ENCODE peak calls at places on chromosome 6, in four cellular contexts. L is A549, O is IMR-90, I is GM12878. C is an unnamed sample.

GRCh38 chr6:21341910-21342309 is 251.6 kb upstream of the SOX4 start:
- DNase-seq in L (no peak), O (no peak), I (no peak), C (no peak)

GRCh38 chr6:158033751-158034702 is 52.4 kb downstream of the SYNJ2 start:
- DNase-seq in L (no peak), O (no peak), I (no peak), C (no peak)

GRCh38 chr6:110537208-110538123 is 61.1 kb upstream of the SLC22A16 start:
- DNase-seq in L (peak), O (peak), I (no peak), C (no peak)

GRCh38 chr6:136775548-136775947 is 16.7 kb downstream of the MAP3K5 start:
- DNase-seq in L (no peak), O (no peak), I (no peak), C (no peak)

GRCh38 chr6:143962644-143962929 is 45.5 kb downstream of the PLAGL1 start:
- DNase-seq in L (no peak), O (peak), I (no peak), C (no peak)

GRCh38 chr6:163531122-163531521 is 116.6 kb downstream of the QKI start:
- DNase-seq in L (no peak), O (no peak), I (no peak), C (no peak)

GRCh38 chr6:92495246-92495645 is 924.1 kb downstream of the EPHA7 start:
- DNase-seq in L (no peak), O (no peak), I (no peak), C (no peak)

GRCh38 chr6:40359808-40360207 is 227.4 kb downstream of the LRFN2 start:
- DNase-seq in L (no peak), O (no peak), I (no peak), C (no peak)

GRCh38 chr6:134470090-134470975 is 152.4 kb upstream of the SGK1 start:
- DNase-seq in L (no peak), O (no peak), I (no peak), C (peak)

GRCh38 chr6:42693725-42694323 is 28.6 kb downstream of the PRPH2 start:
- DNase-seq in L (no peak), O (no peak), I (no peak), C (no peak)

GRCh38 chr6:25984265-25984664 is 21.7 kb downstream of the TRIM38 start:
- DNase-seq in L (no peak), O (no peak), I (no peak), C (no peak)

GRCh38 chr6:76852776-76853175 is 610.5 kb downstream of the HTR1B start:
- DNase-seq in L (no peak), O (peak), I (no peak), C (no peak)

GRCh38 chr6:53547166-53547814 is 2.4 kb upstream of the GCLC start:
- DNase-seq in L (no peak), O (no peak), I (no peak), C (no peak)

GRCh38 chr6:25713802-25714201 is 40.7 kb upstream of the SLC17A4 start:
- DNase-seq in L (no peak), O (no peak), I (no peak), C (no peak)

GRCh38 chr6:34664270-34664971 is 32.1 kb downstream of the ILRUN start:
- DNase-seq in L (no peak), O (peak), I (no peak), C (peak)

GRCh38 chr6:46491789-46492547 is 719 bp upstream of the RCAN2 start:
- DNase-seq in L (peak), O (peak), I (no peak), C (no peak)

GRCh38 chr6:111113731-111114438 is 26.6 kb downstream of the SLC16A10 start:
- DNase-seq in L (no peak), O (peak), I (no peak), C (no peak)

GRCh38 chr6:34585512-34586045 is 29.4 kb upstream of the SPDEF start:
- DNase-seq in L (no peak), O (peak), I (no peak), C (no peak)

GRCh38 chr6:129490551-129491245 is 219.3 kb downstream of the ARHGAP18 start:
- DNase-seq in L (peak), O (peak), I (peak), C (peak)

GRCh38 chr6:110097443-110097842 is 82.0 kb downstream of the WASF1 start:
- DNase-seq in L (no peak), O (no peak), I (no peak), C (no peak)

GRCh38 chr6:95159557-95159956 is 417.8 kb upstream of the MANEA start:
- DNase-seq in L (no peak), O (no peak), I (no peak), C (no peak)

GRCh38 chr6:84462697-84463096 is 235.3 kb upstream of the CEP162 start:
- DNase-seq in L (no peak), O (peak), I (no peak), C (no peak)

GRCh38 chr6:54681987-54682386 is 164.6 kb upstream of the FAM83B start:
- DNase-seq in L (no peak), O (peak), I (no peak), C (no peak)

GRCh38 chr6:34230653-34231351 is 5.9 kb upstream of the HMGA1 start:
- DNase-seq in L (no peak), O (no peak), I (no peak), C (no peak)

GRCh38 chr6:40695114-40695513 is 108.0 kb upstream of the LRFN2 start:
- DNase-seq in L (no peak), O (peak), I (no peak), C (no peak)

GRCh38 chr6:154306696-154307095 is 49.9 kb downstream of the IPCEF1 start:
- DNase-seq in L (no peak), O (no peak), I (peak), C (no peak)

GRCh38 chr6:49430187-49430586 is 32.9 kb downstream of the MMUT start:
- DNase-seq in L (no peak), O (peak), I (no peak), C (no peak)

GRCh38 chr6:170193326-170193821 is 97.5 kb downstream of the DLL1 start:
- DNase-seq in L (no peak), O (no peak), I (no peak), C (no peak)

GRCh38 chr6:41728073-41728936 is 7.1 kb downstream of the TFEB start:
- DNase-seq in L (no peak), O (no peak), I (no peak), C (no peak)

GRCh38 chr6:168626046-168626445 is 185.1 kb downstream of the SMOC2 start:
- DNase-seq in L (no peak), O (no peak), I (no peak), C (no peak)

GRCh38 chr6:26123675-26124549 is 36.7 kb downstream of the HFE start:
- DNase-seq in L (peak), O (peak), I (peak), C (peak)

DNA sequence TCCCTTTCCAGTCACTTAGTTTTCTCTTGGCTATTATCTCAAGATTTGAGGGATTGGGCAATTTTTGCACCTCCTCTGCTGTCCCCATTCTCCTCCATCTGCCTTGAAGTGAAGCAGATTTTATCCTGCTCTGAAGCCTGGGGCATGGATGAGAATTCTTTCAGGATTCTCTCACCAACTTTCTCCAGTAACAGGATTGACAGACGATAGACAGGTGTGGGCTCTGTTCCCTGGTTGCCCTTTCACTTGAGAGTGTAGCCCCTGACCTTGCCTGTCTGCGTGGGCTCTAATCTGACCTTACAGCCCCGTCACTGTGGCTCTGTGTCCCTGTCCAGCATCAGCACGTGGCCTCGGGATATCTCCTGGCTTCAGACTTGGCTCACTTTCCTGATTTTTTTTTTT is 27.1 kb downstream of the CDYL start:
- DNase-seq in L (no peak), O (no peak), I (no peak), C (no peak)
- TF ChIP-seq USF2 in L (no peak), O (no peak), I (no peak), C (peak)

GRCh38 chr6:50791900-50792508 is 26.7 kb upstream of the TFAP2B start:
- DNase-seq in L (peak), O (peak), I (no peak), C (peak)
- TF ChIP-seq ELK1 in L (no peak), O (no peak), I (no peak), C (no peak)

DNA sequence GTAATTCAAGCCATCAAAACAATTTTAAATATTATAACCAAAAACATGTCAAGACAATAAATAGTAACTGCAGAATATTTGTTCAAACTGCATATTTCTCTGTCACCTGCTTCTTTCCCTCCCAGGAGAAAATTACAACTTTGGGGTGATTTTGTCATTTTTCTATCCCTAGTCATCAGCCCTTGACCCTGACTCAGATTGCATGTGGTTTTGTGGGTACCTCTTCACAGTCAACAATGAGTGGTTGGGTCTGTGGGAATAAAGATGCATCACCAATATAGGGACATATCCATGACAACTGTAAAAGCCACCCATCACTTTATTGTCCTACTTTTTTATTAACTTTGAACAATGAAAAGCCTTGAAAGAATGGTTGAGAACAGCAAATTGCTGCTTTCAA is 7.3 kb downstream of the COL10A1 start:
- DNase-seq in L (no peak), O (peak), I (no peak), C (no peak)
- TF ChIP-seq USF2 in L (no peak), O (no peak), I (no peak), C (no peak)

DNA sequence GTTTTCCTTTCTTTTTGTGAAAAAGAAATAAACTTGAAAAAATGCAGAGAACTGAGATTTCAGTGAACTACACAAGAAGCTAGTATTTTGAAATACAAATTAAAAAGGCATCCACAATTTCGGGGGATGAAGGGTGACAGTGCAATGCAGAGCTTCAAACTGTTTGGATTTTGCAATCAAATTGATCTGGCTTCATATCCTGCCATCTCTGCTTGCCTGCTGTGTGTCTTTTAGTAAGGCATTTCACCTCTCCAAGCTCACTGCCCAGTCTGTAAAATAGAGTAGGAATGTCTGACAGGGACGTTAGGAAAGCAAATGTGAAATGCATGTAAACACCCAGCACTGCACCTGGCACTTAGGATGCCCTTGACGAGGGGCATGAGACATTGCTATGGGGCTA is 258.0 kb downstream of the HACE1 start:
- DNase-seq in L (no peak), O (no peak), I (no peak), C (no peak)
- TF ChIP-seq ELK1 in L (no peak), O (no peak), I (no peak), C (no peak)

DNA sequence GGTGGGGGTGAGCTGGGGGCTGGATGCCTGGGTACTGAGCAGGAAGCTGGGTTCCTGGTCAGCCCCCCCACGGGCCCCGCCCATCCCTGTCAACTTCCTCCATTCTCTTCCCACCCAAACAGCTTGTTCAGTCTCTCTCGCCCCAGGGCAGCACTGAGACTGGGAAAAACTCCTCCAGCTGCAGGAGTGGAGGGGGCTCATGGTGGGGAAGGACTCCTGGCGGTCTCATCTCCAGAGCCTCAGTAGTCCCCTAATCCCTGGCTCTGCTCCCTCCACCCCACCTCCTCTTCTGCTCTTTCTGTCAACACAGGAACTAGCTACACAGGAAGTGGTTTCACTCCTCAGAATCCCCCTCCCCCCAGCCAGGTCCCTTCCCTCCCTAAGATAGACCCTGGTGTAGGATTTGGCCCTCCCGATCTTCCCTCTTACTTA is at the start of gene GPSM3:
- DNase-seq in L (no peak), O (peak), I (peak), C (peak)
- TF ChIP-seq USF2 in L (no peak), O (no peak), I (no peak), C (no peak)

DNA sequence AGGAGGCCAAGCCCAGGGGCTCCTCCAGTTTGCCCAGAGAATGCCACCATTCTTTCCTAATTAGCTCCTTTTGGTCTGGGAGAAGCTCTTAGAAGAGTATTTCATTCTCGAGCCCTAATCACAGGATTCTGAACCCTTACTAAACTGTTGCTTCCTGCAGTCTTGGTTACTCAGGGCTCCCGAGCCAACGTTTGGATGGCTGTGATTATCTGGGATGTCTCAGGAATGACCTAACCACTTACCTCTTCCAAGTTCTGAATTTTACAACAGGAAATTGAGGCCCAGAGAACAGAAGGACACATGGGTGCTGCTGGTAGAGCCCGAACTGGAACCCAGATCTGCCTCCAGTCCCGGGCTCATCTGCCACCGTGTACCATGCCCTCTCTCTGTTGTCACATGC is 22.2 kb upstream of the PNPLA1 start:
- DNase-seq in L (no peak), O (peak), I (no peak), C (no peak)
- TF ChIP-seq ELK1 in L (no peak), O (no peak), I (no peak), C (no peak)

DNA sequence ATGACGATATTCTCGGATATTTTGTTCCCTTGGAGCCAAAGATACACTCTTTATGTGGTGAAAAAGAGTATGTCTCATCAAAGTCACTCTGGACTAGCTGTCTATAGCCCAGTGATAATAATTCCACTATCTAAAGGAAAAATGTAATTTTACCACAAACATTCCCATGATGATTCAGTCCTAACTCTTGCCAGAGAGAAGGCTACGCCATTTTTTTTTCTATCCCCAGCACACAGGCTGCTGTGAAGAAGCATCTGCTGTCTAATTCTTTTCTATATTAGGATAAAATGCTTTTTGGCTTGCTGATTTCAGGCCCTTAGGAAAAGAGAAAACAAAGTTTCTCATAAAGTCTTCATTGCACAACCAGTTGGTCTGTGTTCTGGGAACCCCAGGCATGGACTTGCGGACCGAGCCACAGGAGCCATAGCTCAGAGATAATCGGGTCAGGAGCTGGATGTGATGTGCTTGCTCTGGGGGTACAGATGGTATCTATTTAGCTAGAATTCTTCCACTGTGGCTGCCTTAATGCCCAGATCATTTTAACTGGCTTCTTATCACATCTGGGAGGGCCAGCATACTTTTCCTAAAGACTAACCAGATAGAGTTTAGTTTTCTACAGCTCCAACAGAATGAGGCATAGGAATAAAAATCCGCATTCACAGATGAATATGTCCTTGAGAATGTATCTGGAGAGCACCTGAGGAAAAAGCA is 683.7 kb upstream of the ID4 start:
- DNase-seq in L (no peak), O (no peak), I (no peak), C (no peak)
- TF ChIP-seq USF2 in L (no peak), O (no peak), I (no peak), C (no peak)

GRCh38 chr6:161578478-161578877 is 304.6 kb upstream of the AGPAT4 start:
- DNase-seq in L (no peak), O (no peak), I (no peak), C (no peak)
- TF ChIP-seq ELK1 in L (no peak), O (no peak), I (no peak), C (no peak)

C was measured in K562.